ENCODE peak calls at places on chromosomes 2 and 18, in five cellular contexts. One of them, this sample, is unnamed.

GRCh38 chr2:235659767-235660322 is 166.0 kb downstream of the AGAP1 start:
- DNase-seq in GM04503: peak; percentile 71
- DNase-seq in lower lobe of right lung: no peak
- DNase-seq in frontal cortex: no peak
- DNase-seq in AG08396: peak; percentile 85
- DNase-seq in this sample: no peak

GRCh38 chr2:49837894-49838293 is 683.6 kb upstream of the FSHR start:
- DNase-seq in AG08396: no peak
- DNase-seq in frontal cortex: no peak
- DNase-seq in GM04503: no peak
- DNase-seq in lower lobe of right lung: no peak
- DNase-seq in this sample: no peak

GRCh38 chr2:144582651-144583361 is 62.9 kb upstream of the ZEB2 start:
- DNase-seq in lower lobe of right lung: no peak
- DNase-seq in AG08396: no peak
- DNase-seq in frontal cortex: no peak
- DNase-seq in GM04503: no peak
- DNase-seq in this sample: no peak

GRCh38 chr2:30272761-30273573 is 41.6 kb downstream of the LBH start:
- DNase-seq in GM04503: peak; percentile 79
- DNase-seq in frontal cortex: no peak
- DNase-seq in AG08396: peak; percentile 64
- DNase-seq in lower lobe of right lung: no peak
- DNase-seq in this sample: no peak

GRCh38 chr2:167581961-167582574 is 665.3 kb downstream of the STK39 start:
- DNase-seq in frontal cortex: no peak
- DNase-seq in AG08396: no peak
- DNase-seq in lower lobe of right lung: no peak
- DNase-seq in GM04503: no peak
- DNase-seq in this sample: no peak

GRCh38 chr2:30808695-30809094 is 1.4 kb upstream of the CAPN13 start:
- DNase-seq in GM04503: no peak
- DNase-seq in lower lobe of right lung: no peak
- DNase-seq in frontal cortex: no peak
- DNase-seq in AG08396: no peak
- DNase-seq in this sample: no peak

GRCh38 chr18:22267697-22268096 is 98.3 kb downstream of the GATA6 start:
- DNase-seq in lower lobe of right lung: no peak
- DNase-seq in AG08396: no peak
- DNase-seq in GM04503: no peak
- DNase-seq in frontal cortex: no peak
- DNase-seq in this sample: no peak

GRCh38 chr2:174012347-174013309 is 47.5 kb upstream of the SP3 start:
- DNase-seq in frontal cortex: peak; percentile 49
- DNase-seq in AG08396: peak; percentile 80
- DNase-seq in GM04503: no peak
- DNase-seq in lower lobe of right lung: peak; percentile 78
- DNase-seq in this sample: no peak

GRCh38 chr18:65754121-65754520 is 3.3 kb downstream of the CDH7 start:
- DNase-seq in GM04503: no peak
- DNase-seq in AG08396: no peak
- DNase-seq in frontal cortex: no peak
- DNase-seq in lower lobe of right lung: no peak
- DNase-seq in this sample: no peak

GRCh38 chr2:55810621-55811020 is 113.0 kb downstream of the EFEMP1 start:
- DNase-seq in GM04503: no peak
- DNase-seq in AG08396: no peak
- DNase-seq in lower lobe of right lung: no peak
- DNase-seq in frontal cortex: no peak
- DNase-seq in this sample: no peak

GRCh38 chr2:38733300-38733971 is 17.7 kb downstream of the SRSF7 start:
- DNase-seq in lower lobe of right lung: no peak
- DNase-seq in frontal cortex: no peak
- DNase-seq in AG08396: no peak
- DNase-seq in GM04503: no peak
- DNase-seq in this sample: no peak

GRCh38 chr2:77443076-77443475 is 79.1 kb downstream of the LRRTM4 start:
- DNase-seq in GM04503: no peak
- DNase-seq in lower lobe of right lung: no peak
- DNase-seq in AG08396: peak; percentile 2
- DNase-seq in frontal cortex: no peak
- DNase-seq in this sample: no peak

GRCh38 chr2:23669413-23670244 is 257.3 kb downstream of the ATAD2B start:
- DNase-seq in GM04503: no peak
- DNase-seq in lower lobe of right lung: peak; percentile 74
- DNase-seq in frontal cortex: no peak
- DNase-seq in AG08396: peak; percentile 41
- DNase-seq in this sample: no peak

GRCh38 chr2:86510436-86510933 is 52.8 kb downstream of the CHMP3 start:
- DNase-seq in GM04503: no peak
- DNase-seq in AG08396: no peak
- DNase-seq in lower lobe of right lung: no peak
- DNase-seq in frontal cortex: no peak
- DNase-seq in this sample: no peak

GRCh38 chr2:231621051-231621879 is 28.6 kb downstream of the TEX44 start:
- DNase-seq in lower lobe of right lung: peak; percentile 59
- DNase-seq in GM04503: no peak
- DNase-seq in AG08396: no peak
- DNase-seq in frontal cortex: no peak
- DNase-seq in this sample: no peak

GRCh38 chr2:103401621-103402020 is 639.8 kb downstream of the TMEM182 start:
- DNase-seq in lower lobe of right lung: no peak
- DNase-seq in GM04503: no peak
- DNase-seq in AG08396: no peak
- DNase-seq in frontal cortex: no peak
- DNase-seq in this sample: no peak

GRCh38 chr2:75476778-75477177 is 84.0 kb downstream of the EVA1A start:
- DNase-seq in frontal cortex: no peak
- DNase-seq in AG08396: peak; percentile 11
- DNase-seq in GM04503: no peak
- DNase-seq in lower lobe of right lung: no peak
- DNase-seq in this sample: no peak

GRCh38 chr2:25233916-25234610 is 65.7 kb upstream of the POMC start:
- DNase-seq in lower lobe of right lung: no peak
- DNase-seq in frontal cortex: no peak
- DNase-seq in GM04503: no peak
- DNase-seq in AG08396: no peak
- DNase-seq in this sample: no peak

GRCh38 chr18:62637807-62638687 is 77.3 kb upstream of the PHLPP1 start:
- DNase-seq in GM04503: no peak
- DNase-seq in frontal cortex: no peak
- DNase-seq in lower lobe of right lung: no peak
- DNase-seq in AG08396: no peak
- DNase-seq in this sample: peak; percentile 29

GRCh38 chr2:229825476-229825875 is 96.3 kb downstream of the TRIP12 start:
- DNase-seq in frontal cortex: no peak
- DNase-seq in GM04503: no peak
- DNase-seq in lower lobe of right lung: no peak
- DNase-seq in AG08396: no peak
- DNase-seq in this sample: no peak

GRCh38 chr2:220504890-220505564 is 877.6 kb downstream of the SLC4A3 start:
- DNase-seq in frontal cortex: no peak
- DNase-seq in GM04503: no peak
- DNase-seq in lower lobe of right lung: no peak
- DNase-seq in AG08396: peak; percentile 39
- DNase-seq in this sample: no peak

GRCh38 chr2:58762176-58762781 is 521.2 kb upstream of the FANCL start:
- DNase-seq in GM04503: peak; percentile 26
- DNase-seq in AG08396: peak; percentile 18
- DNase-seq in frontal cortex: no peak
- DNase-seq in lower lobe of right lung: peak; percentile 49
- DNase-seq in this sample: no peak

GRCh38 chr2:102304711-102305591 is 6.4 kb upstream of the IL1RL1 start:
- DNase-seq in lower lobe of right lung: no peak
- DNase-seq in frontal cortex: no peak
- DNase-seq in GM04503: no peak
- DNase-seq in AG08396: no peak
- DNase-seq in this sample: no peak

GRCh38 chr18:63320041-63320689 is 596 bp upstream of the BCL2 start:
- DNase-seq in lower lobe of right lung: peak; percentile 85
- DNase-seq in AG08396: peak; percentile 84
- DNase-seq in GM04503: no peak
- DNase-seq in frontal cortex: peak; percentile 89
- DNase-seq in this sample: peak; percentile 85

GRCh38 chr18:36427831-36428230 is 130.3 kb downstream of the FHOD3 start:
- DNase-seq in frontal cortex: no peak
- DNase-seq in lower lobe of right lung: no peak
- DNase-seq in AG08396: no peak
- DNase-seq in GM04503: no peak
- DNase-seq in this sample: no peak

GRCh38 chr2:215751200-215751910 is 262.0 kb downstream of the MREG start:
- DNase-seq in lower lobe of right lung: no peak
- DNase-seq in GM04503: peak; percentile 87
- DNase-seq in AG08396: peak; percentile 36
- DNase-seq in frontal cortex: no peak
- DNase-seq in this sample: no peak

GRCh38 chr2:47190188-47190818 is 35.2 kb upstream of the STPG4 start:
- DNase-seq in lower lobe of right lung: no peak
- DNase-seq in frontal cortex: no peak
- DNase-seq in AG08396: no peak
- DNase-seq in GM04503: no peak
- DNase-seq in this sample: no peak

GRCh38 chr18:79789091-79789891 is 8.4 kb upstream of the KCNG2 start:
- DNase-seq in AG08396: no peak
- DNase-seq in lower lobe of right lung: no peak
- DNase-seq in frontal cortex: no peak
- DNase-seq in GM04503: no peak
- DNase-seq in this sample: no peak

GRCh38 chr18:3498705-3499451 is 48.9 kb downstream of the TGIF1 start:
- DNase-seq in AG08396: peak; percentile 70
- DNase-seq in lower lobe of right lung: peak; percentile 48
- DNase-seq in GM04503: no peak
- DNase-seq in frontal cortex: peak; percentile 49
- DNase-seq in this sample: no peak

GRCh38 chr2:148416248-148416647 is 228.3 kb upstream of the EPC2 start:
- DNase-seq in GM04503: no peak
- DNase-seq in frontal cortex: no peak
- DNase-seq in lower lobe of right lung: no peak
- DNase-seq in AG08396: no peak
- DNase-seq in this sample: no peak

GRCh38 chr2:99554238-99554637 is 64.4 kb upstream of the REV1 start:
- DNase-seq in GM04503: no peak
- DNase-seq in lower lobe of right lung: no peak
- DNase-seq in frontal cortex: no peak
- DNase-seq in AG08396: no peak
- DNase-seq in this sample: no peak

GRCh38 chr2:136134126-136134525 is 16.2 kb upstream of the CXCR4 start:
- DNase-seq in frontal cortex: no peak
- DNase-seq in AG08396: no peak
- DNase-seq in lower lobe of right lung: no peak
- DNase-seq in GM04503: no peak
- DNase-seq in this sample: peak; percentile 66

GRCh38 chr18:9905401-9905922 is 8.4 kb upstream of the VAPA start:
- DNase-seq in lower lobe of right lung: no peak
- DNase-seq in AG08396: no peak
- DNase-seq in frontal cortex: no peak
- DNase-seq in GM04503: no peak
- DNase-seq in this sample: no peak

GRCh38 chr2:1585635-1586034 is 158.7 kb downstream of the PXDN start:
- DNase-seq in GM04503: no peak
- DNase-seq in frontal cortex: no peak
- DNase-seq in AG08396: no peak
- DNase-seq in lower lobe of right lung: peak; percentile 37
- DNase-seq in this sample: no peak

GRCh38 chr18:741931-742512 is 29.6 kb upstream of the ENOSF1 start:
- DNase-seq in GM04503: no peak
- DNase-seq in lower lobe of right lung: no peak
- DNase-seq in frontal cortex: peak; percentile 24
- DNase-seq in AG08396: peak; percentile 48
- DNase-seq in this sample: no peak

GRCh38 chr2:47769318-47769717 is 13.6 kb upstream of the MSH6 start:
- DNase-seq in GM04503: no peak
- DNase-seq in frontal cortex: no peak
- DNase-seq in lower lobe of right lung: no peak
- DNase-seq in AG08396: no peak
- DNase-seq in this sample: no peak

GRCh38 chr2:54673501-54673998 is 49.9 kb upstream of the EML6 start:
- DNase-seq in lower lobe of right lung: peak; percentile 85
- DNase-seq in AG08396: no peak
- DNase-seq in frontal cortex: no peak
- DNase-seq in GM04503: no peak
- DNase-seq in this sample: no peak

This sample was measured in T follicular helper cell.